ENCODE peak calls at places on chromosome 14, in nine cellular contexts. V, E, O, Z, A, K, R, P and D are unnamed samples.

GRCh38 chr14:103686831-103687485 is 28.3 kb downstream of the XRCC3 start:
- DNase-seq in A (no peak), R (no peak), E (no peak), P (no peak), V (no peak), O (no peak), Z (no peak), K (no peak), D (no peak)

GRCh38 chr14:54981698-54982097 is 45.2 kb downstream of the WDHD1 start:
- DNase-seq in V (no peak), P (no peak), E (no peak), K (no peak), O (no peak), Z (no peak), R (no peak), A (no peak), D (no peak)

GRCh38 chr14:68794856-68795601 is 2.2 kb upstream of the ZFP36L1 start:
- DNase-seq in V (no peak), A (peak), Z (no peak), R (no peak), P (peak), K (no peak), O (peak), E (peak), D (peak)

GRCh38 chr14:92426237-92426636 is 87.3 kb upstream of the RIN3 start:
- DNase-seq in K (no peak), R (no peak), P (no peak), Z (no peak), E (no peak), O (no peak), A (no peak), V (no peak), D (no peak)

GRCh38 chr14:94884616-94885230 is 114.8 kb upstream of the GSC start:
- DNase-seq in A (no peak), P (peak), E (no peak), R (no peak), Z (no peak), K (no peak), V (no peak), O (no peak), D (no peak)

GRCh38 chr14:30064454-30064853 is 136.8 kb upstream of the PRKD1 start:
- DNase-seq in O (no peak), K (no peak), Z (no peak), P (no peak), A (no peak), V (no peak), R (no peak), E (no peak), D (no peak)

GRCh38 chr14:66709292-66709691 is 201.3 kb downstream of the GPHN start:
- DNase-seq in V (no peak), K (no peak), R (no peak), O (no peak), Z (no peak), E (no peak), P (no peak), A (no peak), D (no peak)

GRCh38 chr14:64801800-64802199 is 77.9 kb downstream of the SPTB start:
- DNase-seq in K (no peak), P (peak), E (no peak), O (no peak), R (no peak), A (no peak), Z (peak), V (no peak), D (no peak)

GRCh38 chr14:69612014-69612758 is 790 bp downstream of the SUSD6 start:
- DNase-seq in K (peak), P (peak), Z (no peak), O (peak), V (peak), E (no peak), R (peak), A (peak), D (peak)

GRCh38 chr14:61260939-61261776 is 20.0 kb downstream of the TMEM30B start:
- DNase-seq in O (no peak), V (no peak), P (no peak), E (peak), K (no peak), A (no peak), Z (no peak), R (no peak), D (no peak)